ENCODE peak calls at places on chromosomes 1 and 21, in four cellular contexts. One of them, this sample, is unnamed.

GRCh38 chr1:198880397-198880796 is 241.6 kb downstream of the PTPRC start:
- DNase-seq in psoas muscle: no peak
- DNase-seq in trophoblast cell: no peak
- DNase-seq in heart right ventricle: no peak
- DNase-seq in this sample: no peak

GRCh38 chr1:244089561-244089960 is 38.5 kb downstream of the ZBTB18 start:
- DNase-seq in psoas muscle: no peak
- DNase-seq in trophoblast cell: peak; percentile 46
- DNase-seq in heart right ventricle: no peak
- DNase-seq in this sample: no peak

GRCh38 chr1:82775402-82776000 is 974.8 kb downstream of the ADGRL2 start:
- DNase-seq in psoas muscle: peak; percentile 14
- DNase-seq in trophoblast cell: peak; percentile 84
- DNase-seq in heart right ventricle: peak; percentile 21
- DNase-seq in this sample: peak; percentile 35

GRCh38 chr21:43591468-43592050 is 67.7 kb downstream of the HSF2BP start:
- DNase-seq in psoas muscle: no peak
- DNase-seq in trophoblast cell: peak; percentile 72
- DNase-seq in heart right ventricle: no peak
- DNase-seq in this sample: no peak

GRCh38 chr1:19344831-19345230 is 32.7 kb downstream of the SLC66A1 start:
- DNase-seq in psoas muscle: no peak
- DNase-seq in trophoblast cell: no peak
- DNase-seq in heart right ventricle: no peak
- DNase-seq in this sample: no peak

GRCh38 chr1:56758135-56758534 is 61.1 kb downstream of the FYB2 start:
- DNase-seq in psoas muscle: peak; percentile 18
- DNase-seq in trophoblast cell: peak; percentile 3
- DNase-seq in heart right ventricle: peak; percentile 14
- DNase-seq in this sample: peak; percentile 33

GRCh38 chr1:29236743-29236992 is 346 bp downstream of the PTPRU start:
- DNase-seq in psoas muscle: peak; percentile 27
- DNase-seq in trophoblast cell: no peak
- DNase-seq in heart right ventricle: no peak
- DNase-seq in this sample: no peak

GRCh38 chr1:8767006-8767405 is 50.4 kb downstream of the RERE start:
- DNase-seq in psoas muscle: no peak
- DNase-seq in trophoblast cell: no peak
- DNase-seq in heart right ventricle: no peak
- DNase-seq in this sample: no peak

GRCh38 chr1:55038552-55038838 is 853 bp upstream of the PCSK9 start:
- DNase-seq in psoas muscle: no peak
- DNase-seq in trophoblast cell: no peak
- DNase-seq in heart right ventricle: no peak
- DNase-seq in this sample: no peak

GRCh38 chr1:58447891-58448290 is 98.6 kb downstream of the OMA1 start:
- DNase-seq in psoas muscle: no peak
- DNase-seq in trophoblast cell: peak; percentile 95
- DNase-seq in heart right ventricle: no peak
- DNase-seq in this sample: no peak

GRCh38 chr1:17205652-17206051 is 724 bp downstream of the PADI1 start:
- DNase-seq in psoas muscle: no peak
- DNase-seq in trophoblast cell: no peak
- DNase-seq in heart right ventricle: no peak
- DNase-seq in this sample: no peak

GRCh38 chr1:72530646-72531045 is 248.3 kb upstream of the NEGR1 start:
- DNase-seq in psoas muscle: no peak
- DNase-seq in trophoblast cell: no peak
- DNase-seq in heart right ventricle: no peak
- DNase-seq in this sample: peak; percentile 23

GRCh38 chr1:43803105-43803504 is 95.8 kb downstream of the ST3GAL3 start:
- DNase-seq in psoas muscle: no peak
- DNase-seq in trophoblast cell: no peak
- DNase-seq in heart right ventricle: no peak
- DNase-seq in this sample: no peak

GRCh38 chr1:94909486-94909885 is 17.4 kb downstream of the CNN3 start:
- DNase-seq in psoas muscle: no peak
- DNase-seq in trophoblast cell: no peak
- DNase-seq in heart right ventricle: no peak
- DNase-seq in this sample: no peak

GRCh38 chr1:206609229-206609991 is 2.9 kb downstream of the EIF2D start:
- DNase-seq in psoas muscle: no peak
- DNase-seq in trophoblast cell: no peak
- DNase-seq in heart right ventricle: no peak
- DNase-seq in this sample: no peak

GRCh38 chr1:245129811-245130210 is 25.0 kb upstream of the KIF26B start:
- DNase-seq in psoas muscle: no peak
- DNase-seq in trophoblast cell: no peak
- DNase-seq in heart right ventricle: no peak
- DNase-seq in this sample: no peak

GRCh38 chr1:192786617-192787016 is 22.2 kb upstream of the RGS2 start:
- DNase-seq in psoas muscle: no peak
- DNase-seq in trophoblast cell: peak; percentile 85
- DNase-seq in heart right ventricle: no peak
- DNase-seq in this sample: no peak

GRCh38 chr1:81802601-81803422 is 2.1 kb downstream of the ADGRL2 start:
- DNase-seq in psoas muscle: peak; percentile 69
- DNase-seq in trophoblast cell: peak; percentile 30
- DNase-seq in heart right ventricle: peak; percentile 82
- DNase-seq in this sample: peak; percentile 20

GRCh38 chr1:37660646-37661045 is 26.0 kb upstream of the RSPO1 start:
- DNase-seq in psoas muscle: no peak
- DNase-seq in trophoblast cell: no peak
- DNase-seq in heart right ventricle: no peak
- DNase-seq in this sample: no peak

GRCh38 chr21:37601027-37601426 is 234.5 kb downstream of the DYRK1A start:
- DNase-seq in psoas muscle: no peak
- DNase-seq in trophoblast cell: no peak
- DNase-seq in heart right ventricle: no peak
- DNase-seq in this sample: no peak

GRCh38 chr1:180366386-180367068 is 135.8 kb downstream of the ACBD6 start:
- DNase-seq in psoas muscle: no peak
- DNase-seq in trophoblast cell: peak; percentile 8
- DNase-seq in heart right ventricle: no peak
- DNase-seq in this sample: no peak

GRCh38 chr1:210264521-210265380 is 32.2 kb downstream of the SERTAD4 start:
- DNase-seq in psoas muscle: no peak
- DNase-seq in trophoblast cell: peak; percentile 75
- DNase-seq in heart right ventricle: no peak
- DNase-seq in this sample: no peak

GRCh38 chr1:178727014-178727895 is 2.2 kb downstream of the RALGPS2 start:
- DNase-seq in psoas muscle: no peak
- DNase-seq in trophoblast cell: peak; percentile 52
- DNase-seq in heart right ventricle: no peak
- DNase-seq in this sample: no peak

GRCh38 chr1:6000444-6001288 is 8.4 kb upstream of the NPHP4 start:
- DNase-seq in psoas muscle: no peak
- DNase-seq in trophoblast cell: no peak
- DNase-seq in heart right ventricle: no peak
- DNase-seq in this sample: no peak

GRCh38 chr1:5999711-6000443 is 7.7 kb upstream of the NPHP4 start:
- DNase-seq in psoas muscle: no peak
- DNase-seq in trophoblast cell: no peak
- DNase-seq in heart right ventricle: no peak
- DNase-seq in this sample: no peak

GRCh38 chr1:6003568-6004411 is 11.6 kb upstream of the NPHP4 start:
- DNase-seq in psoas muscle: no peak
- DNase-seq in trophoblast cell: no peak
- DNase-seq in heart right ventricle: no peak
- DNase-seq in this sample: no peak

GRCh38 chr1:6002714-6003501 is 10.7 kb upstream of the NPHP4 start:
- DNase-seq in psoas muscle: no peak
- DNase-seq in trophoblast cell: no peak
- DNase-seq in heart right ventricle: peak; percentile 68
- DNase-seq in this sample: no peak

DNA sequence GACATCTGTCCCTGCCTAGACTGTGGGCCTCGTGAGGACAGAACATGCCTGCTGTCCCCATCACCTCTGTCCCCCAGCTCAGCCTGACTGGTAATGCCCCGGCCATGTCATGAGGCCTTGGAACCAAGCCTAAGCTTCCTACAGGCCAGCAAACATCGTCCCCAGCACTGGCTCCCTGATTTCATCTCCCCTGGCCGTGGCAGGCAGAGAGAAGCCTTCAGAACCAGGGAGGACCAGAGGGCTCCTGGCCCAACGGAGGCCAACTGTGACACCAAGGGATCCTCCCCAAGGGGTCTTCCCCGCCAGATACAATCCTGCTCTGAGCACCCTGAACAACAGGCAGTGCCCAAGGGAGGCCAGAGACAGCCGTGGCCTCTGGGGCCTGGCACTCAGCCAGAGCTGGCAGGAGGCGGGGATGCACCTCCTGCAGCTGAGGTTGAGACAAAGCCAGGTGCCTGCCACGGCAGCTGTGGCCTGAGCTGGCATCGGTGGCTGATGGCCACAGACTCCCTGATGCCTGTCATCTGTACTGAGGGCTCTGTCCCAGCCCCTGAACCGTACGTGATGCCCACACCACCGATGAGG is 9.9 kb upstream of the NPHP4 start:
- DNase-seq in psoas muscle: peak; percentile 50
- DNase-seq in trophoblast cell: no peak
- DNase-seq in heart right ventricle: peak; percentile 66
- DNase-seq in this sample: no peak
- H3K4me1 ChIP-seq in psoas muscle: no peaks in the 10 kb centered on the region
- H3K4me1 ChIP-seq in trophoblast cell: no peaks in the 10 kb centered on the region
- H3K4me1 ChIP-seq in heart right ventricle: peaks cover 23% of the 10 kb centered on the region
- H3K4me1 ChIP-seq in this sample: no peaks in the 10 kb centered on the region

GRCh38 chr1:2275796-2276536 is 47.8 kb downstream of the SKI start:
- DNase-seq in psoas muscle: peak; percentile 48
- DNase-seq in trophoblast cell: no peak
- DNase-seq in heart right ventricle: peak; percentile 40
- DNase-seq in this sample: no peak
- H3K4me1 ChIP-seq in psoas muscle: peaks cover 74% of the 10 kb centered on the region
- H3K4me1 ChIP-seq in trophoblast cell: peaks cover 52% of the 10 kb centered on the region
- H3K4me1 ChIP-seq in heart right ventricle: peaks cover 93% of the 10 kb centered on the region
- H3K4me1 ChIP-seq in this sample: no peaks in the 10 kb centered on the region

GRCh38 chr1:1775364-1776226 is 2.7 kb downstream of the NADK start:
- DNase-seq in psoas muscle: no peak
- DNase-seq in trophoblast cell: no peak
- DNase-seq in heart right ventricle: no peak
- DNase-seq in this sample: no peak

GRCh38 chr1:1777950-1778826 is at the start of gene NADK:
- DNase-seq in psoas muscle: peak; percentile 74
- DNase-seq in trophoblast cell: peak; percentile 87
- DNase-seq in heart right ventricle: peak; percentile 74
- DNase-seq in this sample: no peak

GRCh38 chr1:1776672-1777393 is 1.4 kb downstream of the NADK start:
- DNase-seq in psoas muscle: no peak
- DNase-seq in trophoblast cell: no peak
- DNase-seq in heart right ventricle: no peak
- DNase-seq in this sample: no peak

GRCh38 chr1:1778827-1779675 is 781 bp upstream of the NADK start:
- DNase-seq in psoas muscle: peak; percentile 73
- DNase-seq in trophoblast cell: peak; percentile 95
- DNase-seq in heart right ventricle: peak; percentile 74
- DNase-seq in this sample: peak; percentile 49

DNA sequence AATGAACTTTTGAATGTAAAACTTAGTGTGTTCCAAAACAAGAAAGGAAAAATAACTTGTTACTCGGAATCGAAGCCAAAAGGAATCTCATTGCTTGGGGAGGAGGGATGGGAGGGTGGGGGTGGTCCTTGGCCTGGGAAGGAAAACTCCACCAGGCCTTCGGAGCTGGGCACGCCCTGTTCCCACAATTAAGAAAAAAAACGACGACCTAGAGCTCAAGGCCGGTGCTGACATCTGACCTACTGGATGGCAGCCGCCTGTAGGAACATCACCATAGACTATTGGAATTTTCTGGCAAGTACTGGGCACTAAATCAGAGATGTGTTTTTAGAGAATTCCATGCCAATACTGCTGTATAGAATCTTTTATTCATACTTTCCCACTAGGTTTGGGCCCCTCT is 760 bp downstream of the NADK start:
- DNase-seq in psoas muscle: peak; percentile 55
- DNase-seq in trophoblast cell: peak; percentile 35
- DNase-seq in heart right ventricle: no peak
- DNase-seq in this sample: no peak
- H3K4me1 ChIP-seq in psoas muscle: peaks cover 37% of the 10 kb centered on the region
- H3K4me1 ChIP-seq in trophoblast cell: peaks cover 26% of the 10 kb centered on the region
- H3K4me1 ChIP-seq in heart right ventricle: peaks cover 69% of the 10 kb centered on the region
- H3K4me1 ChIP-seq in this sample: no peaks in the 10 kb centered on the region

GRCh38 chr1:118961156-118961555 is 27.0 kb downstream of the TBX15 start:
- DNase-seq in psoas muscle: no peak
- DNase-seq in trophoblast cell: no peak
- DNase-seq in heart right ventricle: no peak
- DNase-seq in this sample: no peak

GRCh38 chr1:118960026-118960561 is 28.0 kb downstream of the TBX15 start:
- DNase-seq in psoas muscle: no peak
- DNase-seq in trophoblast cell: no peak
- DNase-seq in heart right ventricle: no peak
- DNase-seq in this sample: no peak

GRCh38 chr1:118958937-118959631 is 29.1 kb downstream of the TBX15 start:
- DNase-seq in psoas muscle: no peak
- DNase-seq in trophoblast cell: no peak
- DNase-seq in heart right ventricle: no peak
- DNase-seq in this sample: no peak

GRCh38 chr1:118963138-118963455 is 25.0 kb downstream of the TBX15 start:
- DNase-seq in psoas muscle: no peak
- DNase-seq in trophoblast cell: no peak
- DNase-seq in heart right ventricle: no peak
- DNase-seq in this sample: no peak

DNA sequence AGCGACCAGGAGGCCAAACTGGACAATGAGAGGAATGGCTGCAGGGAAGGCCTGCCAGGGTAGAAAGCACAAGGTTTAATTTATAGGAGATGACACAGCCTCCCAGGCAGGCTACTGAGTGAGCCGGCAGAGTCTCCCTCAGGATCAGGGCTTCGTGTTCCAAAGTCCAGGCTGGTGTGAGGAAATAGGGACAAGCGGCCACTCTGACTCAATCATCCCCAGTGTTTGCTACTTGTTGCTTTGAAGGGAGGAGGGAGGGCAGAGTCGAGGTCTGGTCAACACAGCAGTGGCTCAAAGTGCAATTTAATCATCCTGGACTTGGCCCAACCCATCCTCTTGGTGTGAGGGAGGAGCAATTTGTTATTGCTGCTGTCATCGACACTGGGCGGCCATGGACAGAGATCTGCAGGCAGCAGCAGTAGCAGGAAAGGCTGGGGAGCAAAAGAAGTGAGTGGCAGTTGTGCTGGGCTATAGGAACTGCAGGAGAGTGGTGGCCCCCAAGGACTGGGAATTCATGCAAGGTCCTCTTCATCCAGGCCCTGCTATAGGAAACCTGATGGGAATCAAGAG is 27.5 kb downstream of the TBX15 start:
- DNase-seq in psoas muscle: peak; percentile 78
- DNase-seq in trophoblast cell: peak; percentile 1
- DNase-seq in heart right ventricle: no peak
- DNase-seq in this sample: no peak
- H3K4me1 ChIP-seq in psoas muscle: peaks cover 69% of the 10 kb centered on the region
- H3K4me1 ChIP-seq in trophoblast cell: no peaks in the 10 kb centered on the region
- H3K4me1 ChIP-seq in heart right ventricle: no peaks in the 10 kb centered on the region
- H3K4me1 ChIP-seq in this sample: no peaks in the 10 kb centered on the region

GRCh38 chr1:63829349-63830327 is 55.8 kb downstream of the ROR1 start:
- DNase-seq in psoas muscle: no peak
- DNase-seq in trophoblast cell: no peak
- DNase-seq in heart right ventricle: no peak
- DNase-seq in this sample: no peak
- H3K4me1 ChIP-seq in psoas muscle: peaks cover 40% of the 10 kb centered on the region
- H3K4me1 ChIP-seq in trophoblast cell: peaks cover 28% of the 10 kb centered on the region
- H3K4me1 ChIP-seq in heart right ventricle: peaks cover 74% of the 10 kb centered on the region
- H3K4me1 ChIP-seq in this sample: no peaks in the 10 kb centered on the region

GRCh38 chr1:107875689-107876088 is 89.3 kb downstream of the VAV3 start:
- DNase-seq in psoas muscle: no peak
- DNase-seq in trophoblast cell: no peak
- DNase-seq in heart right ventricle: no peak
- DNase-seq in this sample: no peak
- H3K4me1 ChIP-seq in psoas muscle: no peaks in the 10 kb centered on the region
- H3K4me1 ChIP-seq in trophoblast cell: no peaks in the 10 kb centered on the region
- H3K4me1 ChIP-seq in heart right ventricle: peaks cover 7% of the 10 kb centered on the region
- H3K4me1 ChIP-seq in this sample: peaks cover 9% of the 10 kb centered on the region